ENCODE peak calls at places on chromosomes 11 and 22, in seven cellular contexts. One of them, this sample, is unnamed.

GRCh38 chr11:5280582-5281102 is 10.9 kb upstream of the HBE1 start:
- DNase-seq in colonic mucosa: peak; percentile 21
- DNase-seq in adrenal gland: peak; percentile 84
- DNase-seq in stimulated activated CD8-positive, alpha-beta memory T cell treated with anti-CD3 and anti-CD28 coated beads, Interleukin-2, amount 100 ng/mL, for 1 hour: no peak
- DNase-seq in Karpas-422: peak; percentile 56
- DNase-seq in AG09319: peak; percentile 95
- DNase-seq in T1000: peak; percentile 71
- DNase-seq in this sample: peak; percentile 45

GRCh38 chr11:71502871-71503435 is 24.1 kb upstream of the KRTAP5-7 start:
- DNase-seq in colonic mucosa: no peak
- DNase-seq in adrenal gland: no peak
- DNase-seq in stimulated activated CD8-positive, alpha-beta memory T cell treated with anti-CD3 and anti-CD28 coated beads, Interleukin-2, amount 100 ng/mL, for 1 hour: no peak
- DNase-seq in Karpas-422: no peak
- DNase-seq in AG09319: no peak
- DNase-seq in T1000: no peak
- DNase-seq in this sample: no peak

GRCh38 chr11:31810779-31811647 is at the start of gene PAX6:
- DNase-seq in colonic mucosa: no peak
- DNase-seq in adrenal gland: no peak
- DNase-seq in stimulated activated CD8-positive, alpha-beta memory T cell treated with anti-CD3 and anti-CD28 coated beads, Interleukin-2, amount 100 ng/mL, for 1 hour: no peak
- DNase-seq in Karpas-422: no peak
- DNase-seq in AG09319: no peak
- DNase-seq in T1000: no peak
- DNase-seq in this sample: no peak

GRCh38 chr11:87097582-87097981 is 59.8 kb downstream of the TMEM135 start:
- DNase-seq in colonic mucosa: peak; percentile 61
- DNase-seq in adrenal gland: peak; percentile 29
- DNase-seq in stimulated activated CD8-positive, alpha-beta memory T cell treated with anti-CD3 and anti-CD28 coated beads, Interleukin-2, amount 100 ng/mL, for 1 hour: peak; percentile 1
- DNase-seq in Karpas-422: peak; percentile 95
- DNase-seq in AG09319: no peak
- DNase-seq in T1000: no peak
- DNase-seq in this sample: peak; percentile 57

GRCh38 chr11:32358729-32359128 is 76.6 kb downstream of the WT1 start:
- DNase-seq in colonic mucosa: no peak
- DNase-seq in adrenal gland: no peak
- DNase-seq in stimulated activated CD8-positive, alpha-beta memory T cell treated with anti-CD3 and anti-CD28 coated beads, Interleukin-2, amount 100 ng/mL, for 1 hour: no peak
- DNase-seq in Karpas-422: no peak
- DNase-seq in AG09319: no peak
- DNase-seq in T1000: no peak
- DNase-seq in this sample: no peak

GRCh38 chr22:18101536-18101935 is 9.1 kb upstream of the TUBA8 start:
- DNase-seq in colonic mucosa: no peak
- DNase-seq in adrenal gland: no peak
- DNase-seq in stimulated activated CD8-positive, alpha-beta memory T cell treated with anti-CD3 and anti-CD28 coated beads, Interleukin-2, amount 100 ng/mL, for 1 hour: no peak
- DNase-seq in Karpas-422: no peak
- DNase-seq in AG09319: no peak
- DNase-seq in T1000: no peak
- DNase-seq in this sample: no peak

GRCh38 chr11:131370090-131370751 is at the start of gene NTM:
- DNase-seq in colonic mucosa: peak; percentile 59
- DNase-seq in adrenal gland: peak; percentile 74
- DNase-seq in stimulated activated CD8-positive, alpha-beta memory T cell treated with anti-CD3 and anti-CD28 coated beads, Interleukin-2, amount 100 ng/mL, for 1 hour: no peak
- DNase-seq in Karpas-422: no peak
- DNase-seq in AG09319: peak; percentile 18
- DNase-seq in T1000: no peak
- DNase-seq in this sample: peak; percentile 44

GRCh38 chr11:7495997-7496545 is 10.8 kb downstream of the OLFML1 start:
- DNase-seq in colonic mucosa: no peak
- DNase-seq in adrenal gland: no peak
- DNase-seq in stimulated activated CD8-positive, alpha-beta memory T cell treated with anti-CD3 and anti-CD28 coated beads, Interleukin-2, amount 100 ng/mL, for 1 hour: no peak
- DNase-seq in Karpas-422: peak; percentile 94
- DNase-seq in AG09319: no peak
- DNase-seq in T1000: no peak
- DNase-seq in this sample: no peak

GRCh38 chr11:130677486-130678153 is 229.2 kb downstream of the ADAMTS15 start:
- DNase-seq in colonic mucosa: no peak
- DNase-seq in adrenal gland: no peak
- DNase-seq in stimulated activated CD8-positive, alpha-beta memory T cell treated with anti-CD3 and anti-CD28 coated beads, Interleukin-2, amount 100 ng/mL, for 1 hour: no peak
- DNase-seq in Karpas-422: no peak
- DNase-seq in AG09319: peak; percentile 67
- DNase-seq in T1000: peak; percentile 34
- DNase-seq in this sample: no peak

GRCh38 chr11:93895106-93895862 is 44.9 kb upstream of the VSTM5 start:
- DNase-seq in colonic mucosa: peak; percentile 21
- DNase-seq in adrenal gland: no peak
- DNase-seq in stimulated activated CD8-positive, alpha-beta memory T cell treated with anti-CD3 and anti-CD28 coated beads, Interleukin-2, amount 100 ng/mL, for 1 hour: no peak
- DNase-seq in Karpas-422: peak; percentile 91
- DNase-seq in AG09319: peak; percentile 68
- DNase-seq in T1000: no peak
- DNase-seq in this sample: no peak

GRCh38 chr22:44158766-44159165 is 22.0 kb upstream of the PARVG start:
- DNase-seq in colonic mucosa: no peak
- DNase-seq in adrenal gland: no peak
- DNase-seq in stimulated activated CD8-positive, alpha-beta memory T cell treated with anti-CD3 and anti-CD28 coated beads, Interleukin-2, amount 100 ng/mL, for 1 hour: no peak
- DNase-seq in Karpas-422: no peak
- DNase-seq in AG09319: no peak
- DNase-seq in T1000: no peak
- DNase-seq in this sample: no peak

GRCh38 chr22:38755911-38756532 is at the start of gene SUN2:
- DNase-seq in colonic mucosa: peak; percentile 96
- DNase-seq in adrenal gland: peak; percentile 94
- DNase-seq in stimulated activated CD8-positive, alpha-beta memory T cell treated with anti-CD3 and anti-CD28 coated beads, Interleukin-2, amount 100 ng/mL, for 1 hour: peak; percentile 89
- DNase-seq in Karpas-422: peak; percentile 93
- DNase-seq in AG09319: peak; percentile 57
- DNase-seq in T1000: peak; percentile 65
- DNase-seq in this sample: peak; percentile 95

GRCh38 chr11:10926801-10927200 is 68.9 kb upstream of the ZBED5 start:
- DNase-seq in colonic mucosa: no peak
- DNase-seq in adrenal gland: no peak
- DNase-seq in stimulated activated CD8-positive, alpha-beta memory T cell treated with anti-CD3 and anti-CD28 coated beads, Interleukin-2, amount 100 ng/mL, for 1 hour: no peak
- DNase-seq in Karpas-422: no peak
- DNase-seq in AG09319: no peak
- DNase-seq in T1000: peak; percentile 55
- DNase-seq in this sample: no peak